ENCODE peak calls at places on chromosomes 1 and 21, in four cellular contexts. G is aorta, V is fibroblast of lung, E is heart right ventricle. L is an unnamed sample.

GRCh38 chr1:66374561-66375111 is 159.3 kb upstream of the SGIP1 start:
- DNase-seq in G (no peak), V (peak), E (no peak), L (no peak)

GRCh38 chr1:62800825-62801306 is 16.9 kb downstream of the ATG4C start:
- DNase-seq in G (no peak), V (peak), E (no peak), L (no peak)

GRCh38 chr1:155002479-155003226 is at the start of gene ZBTB7B:
- DNase-seq in G (peak), V (peak), E (no peak), L (peak)

GRCh38 chr1:169105434-169106094 is 926 bp upstream of the ATP1B1 start:
- DNase-seq in G (peak), V (no peak), E (peak), L (peak)

GRCh38 chr1:85228952-85229351 is 28.1 kb upstream of the SYDE2 start:
- DNase-seq in G (no peak), V (no peak), E (no peak), L (no peak)

GRCh38 chr1:61052393-61053280 is 29.7 kb upstream of the NFIA start:
- DNase-seq in G (no peak), V (no peak), E (no peak), L (no peak)

GRCh38 chr1:213892471-213892870 is 95.3 kb upstream of the PROX1 start:
- DNase-seq in G (no peak), V (no peak), E (no peak), L (no peak)

GRCh38 chr1:27668121-27668807 is 3.7 kb downstream of the IFI6 start:
- DNase-seq in G (peak), V (no peak), E (no peak), L (no peak)

GRCh38 chr1:175197536-175197935 is 5.0 kb upstream of the KIAA0040 start:
- DNase-seq in G (no peak), V (no peak), E (no peak), L (no peak)

GRCh38 chr1:243727503-243728191 is 122.4 kb downstream of the AKT3 start:
- DNase-seq in G (no peak), V (no peak), E (no peak), L (no peak)

GRCh38 chr1:231625975-231626534 is 535 bp upstream of the DISC1 start:
- DNase-seq in G (no peak), V (no peak), E (no peak), L (no peak)

GRCh38 chr1:209783338-209783737 is 1.0 kb downstream of the C1orf74 start:
- DNase-seq in G (no peak), V (no peak), E (no peak), L (no peak)

GRCh38 chr21:28480091-28480869 is 512.4 kb downstream of the LTN1 start:
- DNase-seq in G (no peak), V (peak), E (no peak), L (no peak)

GRCh38 chr1:92934395-92935378 is 26.6 kb downstream of the DIPK1A start:
- DNase-seq in G (no peak), V (peak), E (peak), L (peak)

GRCh38 chr1:154970631-154971340 is at the start of gene SHC1:
- DNase-seq in G (peak), V (peak), E (peak), L (peak)

GRCh38 chr1:240946926-240947325 is 335.0 kb upstream of the GREM2 start:
- DNase-seq in G (no peak), V (peak), E (no peak), L (no peak)

GRCh38 chr1:58293388-58293787 is 253.1 kb downstream of the OMA1 start:
- DNase-seq in G (no peak), V (no peak), E (no peak), L (no peak)

GRCh38 chr21:41025057-41025390 is 142.9 kb upstream of the BACE2 start:
- DNase-seq in G (no peak), V (no peak), E (no peak), L (no peak)

GRCh38 chr1:24759492-24759891 is 14.2 kb downstream of the CLIC4 start:
- DNase-seq in G (no peak), V (no peak), E (no peak), L (no peak)

GRCh38 chr1:94228640-94229375 is 8.6 kb downstream of the ARHGAP29 start:
- DNase-seq in G (no peak), V (no peak), E (no peak), L (no peak)

GRCh38 chr1:71049951-71050598 is 2.5 kb upstream of the PTGER3 start:
- DNase-seq in G (no peak), V (peak), E (peak), L (peak)

GRCh38 chr1:71054281-71054731 is 6.7 kb upstream of the PTGER3 start:
- DNase-seq in G (peak), V (no peak), E (no peak), L (no peak)

GRCh38 chr1:71053758-71054157 is 6.1 kb upstream of the PTGER3 start:
- DNase-seq in G (no peak), V (no peak), E (no peak), L (no peak)

GRCh38 chr1:71054791-71055190 is 7.2 kb upstream of the PTGER3 start:
- DNase-seq in G (peak), V (no peak), E (no peak), L (no peak)

DNA sequence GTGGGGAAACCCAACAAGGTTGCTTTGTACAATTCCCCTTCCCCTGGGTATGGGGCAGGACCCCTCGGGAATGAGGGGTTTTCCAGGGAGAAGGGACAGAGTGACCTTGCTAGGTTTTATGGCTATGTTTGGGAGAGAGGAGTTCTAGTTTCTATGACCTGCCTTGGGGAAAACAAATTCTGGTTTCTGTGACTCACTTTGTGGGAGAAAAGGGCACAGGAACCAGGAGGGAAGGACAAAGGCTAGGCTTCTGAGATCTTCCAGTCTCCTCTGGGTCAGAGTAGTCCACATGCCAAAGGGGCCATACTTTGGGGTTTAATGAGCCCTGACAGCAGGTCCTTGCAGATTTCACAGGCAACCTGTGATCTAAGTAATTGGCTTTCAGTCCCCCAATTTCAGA is 5.5 kb upstream of the PTGER3 start:
- DNase-seq in G (no peak), V (no peak), E (no peak), L (no peak)
- H3K4me3 ChIP-seq in G (no peak), V (no peak), E (no peak), L (no peak)

DNA sequence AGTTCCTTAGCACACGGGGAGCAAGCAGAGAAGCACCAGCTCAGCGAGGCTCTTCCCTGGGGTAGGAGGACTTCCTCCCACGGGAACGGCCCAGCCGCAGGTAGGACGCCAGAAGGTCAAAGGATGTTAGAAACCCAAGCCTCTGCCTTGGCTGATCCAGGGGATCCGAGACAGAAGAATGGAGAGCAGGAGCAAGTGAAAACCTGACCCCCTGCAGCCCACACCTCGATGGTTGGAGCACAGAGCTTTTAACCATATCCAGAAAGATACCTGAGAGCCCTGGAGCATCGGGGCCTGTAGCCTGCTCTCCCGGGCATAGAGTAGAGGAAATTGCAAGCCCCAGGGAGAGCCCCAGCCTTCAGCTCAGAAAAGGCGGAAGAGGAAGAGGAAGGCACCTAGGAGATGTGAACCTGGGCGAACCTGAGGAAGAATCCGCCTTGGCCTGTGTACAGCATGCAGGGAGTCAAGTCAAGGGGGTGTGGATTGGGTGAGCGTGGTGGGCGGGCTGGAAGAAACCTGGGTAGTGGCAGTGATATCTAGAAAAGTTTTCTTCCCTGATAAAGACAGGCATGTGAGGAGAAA is 76.3 kb downstream of the PSMG1 start:
- DNase-seq in G (no peak), V (no peak), E (no peak), L (no peak)
- H3K4me3 ChIP-seq in G (no peak), V (no peak), E (no peak), L (no peak)

GRCh38 chr1:9437931-9438330 is 101.3 kb upstream of the SLC25A33 start:
- DNase-seq in G (peak), V (peak), E (peak), L (no peak)

GRCh38 chr1:9436258-9436657 is 103.0 kb upstream of the SLC25A33 start:
- DNase-seq in G (no peak), V (no peak), E (no peak), L (no peak)

GRCh38 chr1:9435101-9435636 is 104.1 kb upstream of the SLC25A33 start:
- DNase-seq in G (no peak), V (no peak), E (no peak), L (no peak)

GRCh38 chr1:9435854-9436253 is 103.4 kb upstream of the SLC25A33 start:
- DNase-seq in G (no peak), V (no peak), E (no peak), L (no peak)

GRCh38 chr1:9434247-9434646 is 105.0 kb upstream of the SLC25A33 start:
- DNase-seq in G (no peak), V (no peak), E (no peak), L (no peak)
- H3K4me3 ChIP-seq in G (no peak), V (no peak), E (no peak), L (no peak)

GRCh38 chr1:65069186-65069585 is 78.8 kb upstream of the AK4 start:
- DNase-seq in G (no peak), V (no peak), E (no peak), L (no peak)
- H3K4me3 ChIP-seq in G (no peak), V (peak), E (peak), L (no peak)

DNA sequence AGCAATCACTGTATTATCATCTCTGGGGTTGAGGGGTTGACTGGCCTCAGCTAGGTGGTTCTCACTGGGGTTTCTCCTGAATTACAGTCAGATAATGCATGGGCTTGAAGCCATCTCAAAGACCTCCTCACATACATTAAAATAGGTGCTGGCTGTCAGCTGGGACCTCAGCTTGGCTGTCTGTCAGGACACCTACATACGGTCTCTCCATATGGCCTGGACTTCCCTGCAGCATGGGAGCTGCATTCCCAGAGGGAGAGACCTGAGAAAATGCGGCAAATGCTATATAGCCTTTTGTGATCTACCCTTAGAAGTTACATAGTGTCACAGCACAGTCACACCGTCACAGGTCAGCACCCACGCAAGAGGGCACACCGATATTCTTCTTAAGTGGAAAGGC is 93.6 kb downstream of the TSEN15 start:
- DNase-seq in G (no peak), V (no peak), E (no peak), L (no peak)
- H3K4me3 ChIP-seq in G (no peak), V (no peak), E (no peak), L (no peak)

GRCh38 chr1:172496678-172497077 is 36.3 kb upstream of the SUCO start:
- DNase-seq in G (no peak), V (no peak), E (no peak), L (no peak)
- H3K4me3 ChIP-seq in G (no peak), V (no peak), E (no peak), L (no peak)

L was measured in adrenal gland.